ENCODE peak calls at places on chromosomes 3 and 15, in five cellular contexts. Q, C, X, N and J are unnamed samples.
A peak's percentile ranks its signal among the peaks of the same experiment; 100 is the strongest.

GRCh38 chr3:179933079-179933478 is 103.7 kb downstream of the PEX5L start:
- DNase-seq in N (no peak), Q (no peak), C (no peak), X (no peak), J (no peak)

GRCh38 chr3:72041531-72041930 is 256.6 kb upstream of the PROK2 start:
- DNase-seq in C (no peak), Q (no peak), X (no peak), N (no peak), J (no peak)

GRCh38 chr15:31344824-31345605 is 18.4 kb downstream of the KLF13 start:
- DNase-seq in C (no peak), N (no peak), X (no peak), Q (no peak), J (peak; percentile 41)

GRCh38 chr3:146682176-146682575 is 77.0 kb upstream of the PLSCR5 start:
- DNase-seq in N (no peak), X (no peak), Q (no peak), C (no peak), J (no peak)

GRCh38 chr3:174191380-174191779 is 667.8 kb upstream of the NAALADL2 start:
- DNase-seq in C (no peak), Q (no peak), X (peak; percentile 18), N (no peak), J (no peak)

GRCh38 chr3:66133050-66133757 is 87.6 kb upstream of the SLC25A26 start:
- DNase-seq in X (no peak), N (no peak), C (no peak), Q (no peak), J (no peak)

GRCh38 chr3:194773216-194773615 is 87.5 kb downstream of the FAM43A start:
- DNase-seq in Q (no peak), X (no peak), C (no peak), N (no peak), J (no peak)

GRCh38 chr3:114432356-114432755 is 138.5 kb downstream of the TIGIT start:
- DNase-seq in Q (no peak), N (no peak), X (no peak), C (no peak), J (no peak)

GRCh38 chr3:142501004-142501926 is 53.4 kb upstream of the XRN1 start:
- DNase-seq in N (peak; percentile 83), C (no peak), Q (no peak), X (no peak), J (no peak)

GRCh38 chr15:41872166-41872747 is 21.6 kb downstream of the SPTBN5 start:
- DNase-seq in X (no peak), N (no peak), Q (no peak), C (no peak), J (no peak)

GRCh38 chr15:70514236-70514635 is 249.1 kb downstream of the UACA start:
- DNase-seq in Q (no peak), C (no peak), X (no peak), N (no peak), J (no peak)

GRCh38 chr15:99435761-99436346 is 129.9 kb upstream of the MEF2A start:
- DNase-seq in Q (peak; percentile 58), X (no peak), N (no peak), C (peak; percentile 9), J (peak; percentile 11)

GRCh38 chr3:192039593-192039992 is 578.6 kb downstream of the PYDC2 start:
- DNase-seq in N (no peak), C (no peak), Q (no peak), X (no peak), J (no peak)

GRCh38 chr15:86076468-86076867 is 3.2 kb upstream of the AGBL1 start:
- DNase-seq in N (no peak), X (no peak), C (no peak), Q (no peak), J (no peak)

GRCh38 chr15:86079491-86080266 is at the start of gene AGBL1:
- DNase-seq in C (no peak), N (no peak), Q (no peak), X (no peak), J (no peak)

GRCh38 chr15:86073281-86073680 is 6.4 kb upstream of the AGBL1 start:
- DNase-seq in C (no peak), N (no peak), X (no peak), Q (no peak), J (no peak)

GRCh38 chr15:86080302-86080701 is 631 bp downstream of the AGBL1 start:
- DNase-seq in N (no peak), X (no peak), C (no peak), Q (no peak), J (no peak)

DNA sequence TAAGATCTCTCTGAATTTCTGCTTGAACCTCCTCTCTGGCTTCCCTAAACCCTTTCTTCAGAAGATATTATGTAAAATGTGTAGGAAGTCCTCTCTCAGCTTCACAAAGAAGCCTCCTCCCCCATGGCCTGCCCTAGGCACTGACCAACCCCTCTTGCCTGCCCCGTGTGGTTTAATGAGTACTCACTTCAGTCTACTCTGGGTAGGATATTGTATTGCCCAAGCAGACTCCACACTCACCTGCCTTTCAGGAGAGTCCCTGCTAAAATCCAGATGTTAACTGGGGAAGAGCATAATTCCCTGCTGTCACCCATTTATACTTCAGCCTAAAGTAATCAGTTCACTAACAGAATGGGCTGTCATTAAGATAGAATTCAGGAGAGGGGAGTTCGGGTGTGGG is 2.6 kb upstream of the AGBL1 start:
- DNase-seq in N (no peak), Q (no peak), X (no peak), C (no peak), J (no peak)
- TF ChIP-seq CTCF in N (no peak), Q (no peak), X (no peak), C (no peak), J (no peak)

GRCh38 chr15:75091814-75092213 is 68.4 kb downstream of the PPCDC start:
- DNase-seq in N (no peak), C (no peak), X (no peak), Q (no peak), J (no peak)
- TF ChIP-seq CTCF in N (no peak), C (no peak), X (no peak), Q (no peak), J (no peak)

GRCh38 chr3:61877359-61877770 is 316.0 kb downstream of the PTPRG start:
- DNase-seq in Q (no peak), C (no peak), X (peak; percentile 21), N (no peak), J (no peak)
- TF ChIP-seq CTCF in Q (peak; percentile 56), C (no peak), X (peak; percentile 31), N (no peak), J (no peak)

GRCh38 chr3:32076566-32076965 is 29.9 kb upstream of the GPD1L start:
- DNase-seq in X (no peak), N (no peak), C (no peak), Q (no peak), J (no peak)
- TF ChIP-seq CTCF in X (no peak), N (no peak), C (no peak), Q (no peak), J (no peak)

GRCh38 chr3:172980849-172981248 is 160.2 kb downstream of the SPATA16 start:
- DNase-seq in Q (no peak), X (no peak), C (no peak), N (no peak), J (no peak)
- TF ChIP-seq CTCF in Q (no peak), X (no peak), C (no peak), N (no peak), J (no peak)

DNA sequence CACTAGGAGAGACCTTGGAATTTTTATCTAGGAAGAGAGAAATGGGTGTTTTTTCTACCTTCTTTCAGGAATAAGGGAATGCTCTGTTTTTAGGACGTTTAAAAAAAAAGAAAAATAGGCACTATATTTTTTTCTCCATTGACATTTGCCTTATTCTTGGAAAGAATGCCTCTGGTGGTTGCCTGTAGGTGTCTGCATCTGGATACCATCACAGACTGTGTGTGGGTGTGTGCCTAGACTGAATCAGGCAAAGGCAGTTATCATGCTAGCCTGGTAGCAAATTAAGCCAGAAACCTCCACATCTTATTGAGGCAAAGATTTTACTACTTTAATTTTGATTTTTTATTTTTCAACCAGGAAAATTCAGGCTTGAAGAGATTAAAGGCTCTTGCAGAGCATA is 513.6 kb upstream of the KCNMB2 start:
- DNase-seq in C (no peak), Q (no peak), X (no peak), N (no peak), J (no peak)
- TF ChIP-seq CTCF in C (no peak), Q (no peak), X (no peak), N (no peak), J (no peak)

DNA sequence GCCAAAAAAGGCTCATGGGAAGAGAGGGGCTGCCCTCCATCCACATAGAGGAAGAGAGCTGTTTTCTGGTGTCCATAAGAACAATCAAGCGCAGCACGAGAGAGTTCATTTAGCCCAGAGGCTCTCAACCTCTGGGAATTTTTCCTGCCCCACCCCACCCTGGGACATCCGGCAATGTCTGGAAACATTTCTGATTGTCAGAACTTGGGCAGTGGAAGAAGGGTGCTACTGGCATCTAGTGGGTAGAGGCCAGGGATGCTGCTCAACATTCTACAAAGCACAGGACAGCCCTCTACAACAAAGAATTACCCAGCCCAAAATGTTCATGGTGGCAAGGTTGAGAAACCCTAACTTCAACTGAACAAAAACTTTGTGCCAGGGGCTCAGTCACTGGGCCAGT is 92.9 kb downstream of the RAB11A start:
- DNase-seq in N (no peak), X (no peak), Q (no peak), C (no peak), J (no peak)
- TF ChIP-seq CTCF in N (no peak), X (no peak), Q (no peak), C (no peak), J (no peak)

GRCh38 chr15:51799908-51800252 is 29.6 kb upstream of the TMOD3 start:
- DNase-seq in X (no peak), Q (no peak), C (no peak), N (no peak), J (no peak)

GRCh38 chr15:51803961-51804360 is 25.5 kb upstream of the TMOD3 start:
- DNase-seq in C (no peak), Q (no peak), X (no peak), N (no peak), J (no peak)

GRCh38 chr15:51799174-51799907 is 30.1 kb upstream of the TMOD3 start:
- DNase-seq in N (no peak), C (no peak), X (no peak), Q (no peak), J (no peak)

GRCh38 chr15:51802593-51802992 is 26.9 kb upstream of the TMOD3 start:
- DNase-seq in Q (no peak), X (no peak), C (no peak), N (no peak), J (no peak)

GRCh38 chr15:51801391-51801835 is 28.0 kb upstream of the TMOD3 start:
- DNase-seq in Q (no peak), C (no peak), X (no peak), N (no peak), J (no peak)
- TF ChIP-seq CTCF in Q (peak; percentile 75), C (no peak), X (peak; percentile 36), N (peak; percentile 61), J (no peak)

GRCh38 chr3:108879915-108880314 is 57.3 kb downstream of the TRAT1 start:
- DNase-seq in Q (no peak), X (no peak), N (no peak), C (no peak), J (no peak)
- TF ChIP-seq CTCF in Q (no peak), X (no peak), N (no peak), C (no peak), J (no peak)